ENCODE peak calls at places on chromosomes 6 and 20, in ten cellular contexts. M is IMR-90, R is fibroblast of lung, F is SK-N-SH, N is tibial nerve, G is cardiac muscle cell, C is pancreas, O is adrenal gland, W is ascending aorta, E is heart right ventricle. Z is an unnamed sample.

GRCh38 chr6:16939839-16940238 is 162.0 kb upstream of the STMND1 start:
- DNase-seq in C (no peak), G (no peak), R (no peak), O (no peak), F (no peak), M (no peak), E (no peak), W (no peak), N (no peak), Z (no peak)

GRCh38 chr6:74044417-74045096 is 348.6 kb downstream of the CD109 start:
- DNase-seq in E (peak; percentile 32), M (peak; percentile 57), G (no peak), F (no peak), N (no peak), C (no peak), O (no peak), W (no peak), R (peak; percentile 83), Z (no peak)

GRCh38 chr6:69802995-69803394 is 6.2 kb upstream of the LMBRD1 start:
- DNase-seq in M (no peak), C (no peak), G (no peak), F (no peak), N (no peak), W (no peak), O (no peak), R (no peak), E (no peak), Z (peak; percentile 62)

GRCh38 chr20:37522258-37523011 is 1.4 kb downstream of the NNAT start:
- DNase-seq in N (no peak), O (peak; percentile 77), C (no peak), F (peak; percentile 73), M (peak; percentile 35), W (peak; percentile 61), R (peak; percentile 63), E (peak; percentile 65), G (peak; percentile 56), Z (peak; percentile 56)

GRCh38 chr6:132814716-132815570 is 574 bp downstream of the RPS12 start:
- DNase-seq in W (no peak), N (no peak), G (no peak), R (peak; percentile 20), O (peak; percentile 63), E (peak; percentile 6), M (no peak), F (no peak), C (no peak), Z (no peak)

GRCh38 chr20:20360464-20360863 is 7.4 kb upstream of the INSM1 start:
- DNase-seq in E (peak; percentile 26), F (peak; percentile 79), W (no peak), O (peak; percentile 78), M (peak; percentile 69), G (peak; percentile 65), N (peak; percentile 47), R (peak; percentile 71), C (peak; percentile 59), Z (peak; percentile 83)

GRCh38 chr6:108944058-108944457 is 95.8 kb downstream of the ARMC2 start:
- DNase-seq in G (no peak), R (no peak), M (no peak), W (no peak), N (no peak), C (no peak), F (no peak), O (no peak), E (no peak), Z (no peak)

GRCh38 chr20:35443003-35443402 is 5.0 kb upstream of the GDF5 start:
- DNase-seq in R (peak; percentile 77), G (no peak), F (peak; percentile 57), C (no peak), E (no peak), N (no peak), O (no peak), W (no peak), M (peak; percentile 83), Z (no peak)

GRCh38 chr6:55758156-55758942 is 117.0 kb downstream of the BMP5 start:
- DNase-seq in N (peak; percentile 38), F (no peak), O (no peak), W (no peak), C (no peak), E (no peak), R (peak; percentile 93), G (no peak), M (peak; percentile 91), Z (no peak)

GRCh38 chr6:11938285-11938890 is 73.7 kb upstream of the HIVEP1 start:
- DNase-seq in W (no peak), N (no peak), C (no peak), O (no peak), G (no peak), F (no peak), R (no peak), M (no peak), E (no peak), Z (peak; percentile 87)

GRCh38 chr6:358847-359246 is 32.7 kb upstream of the IRF4 start:
- DNase-seq in G (no peak), O (no peak), W (no peak), R (no peak), M (no peak), C (no peak), N (no peak), F (no peak), E (no peak), Z (no peak)

GRCh38 chr20:44324343-44324742 is 12.5 kb upstream of the R3HDML start:
- DNase-seq in E (no peak), N (no peak), R (no peak), W (no peak), O (no peak), M (no peak), G (no peak), C (no peak), F (no peak), Z (peak; percentile 68)

GRCh38 chr6:29593199-29593598 is 8.3 kb downstream of the OR2H2 start:
- DNase-seq in C (no peak), M (no peak), E (no peak), N (no peak), G (peak; percentile 19), F (no peak), W (no peak), R (no peak), O (no peak), Z (no peak)

GRCh38 chr6:52160468-52161104 is 25.6 kb upstream of the IL17A start:
- DNase-seq in E (no peak), W (no peak), M (no peak), C (no peak), F (no peak), R (no peak), O (no peak), N (no peak), G (no peak), Z (no peak)

GRCh38 chr6:2476376-2476775 is 231.0 kb upstream of the GMDS start:
- DNase-seq in C (no peak), E (no peak), M (no peak), G (no peak), N (no peak), F (no peak), R (peak; percentile 16), W (no peak), O (peak; percentile 37), Z (no peak)

GRCh38 chr6:148329568-148330299 is 12.9 kb upstream of the SASH1 start:
- DNase-seq in W (peak; percentile 19), G (no peak), N (no peak), F (no peak), E (no peak), C (no peak), O (no peak), R (peak; percentile 86), M (peak; percentile 89), Z (no peak)

GRCh38 chr6:40347571-40348011 is 239.6 kb downstream of the LRFN2 start:
- DNase-seq in F (peak; percentile 24), C (no peak), E (no peak), W (peak; percentile 35), M (no peak), R (no peak), N (no peak), G (peak; percentile 59), O (peak; percentile 52), Z (peak; percentile 81)

GRCh38 chr6:46799657-46800056 is 6.5 kb downstream of the MEP1A start:
- DNase-seq in O (no peak), W (no peak), G (no peak), F (no peak), M (no peak), C (no peak), N (no peak), R (no peak), E (no peak), Z (no peak)

DNA sequence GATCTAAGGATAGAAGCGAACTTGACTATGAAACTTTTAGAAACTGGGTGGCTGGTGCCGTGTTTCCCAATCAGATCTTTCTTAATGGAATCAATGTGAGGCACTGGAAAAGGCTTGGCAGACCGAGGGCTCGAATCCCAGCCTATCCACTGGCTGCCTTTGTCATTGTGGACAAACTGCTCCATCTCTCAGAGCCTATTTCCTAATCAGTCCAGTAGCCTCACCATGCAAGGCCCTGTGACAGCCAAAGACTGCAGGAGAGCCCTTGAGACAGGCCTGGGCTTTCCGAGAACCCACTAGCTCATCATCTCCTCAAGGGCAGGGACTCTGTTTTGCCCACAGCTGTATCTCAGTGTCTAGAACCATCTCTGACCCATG is 43.4 kb downstream of the SPDEF start:
- DNase-seq in O (no peak), F (no peak), R (no peak), M (no peak), G (no peak), N (peak; percentile 8), E (no peak), C (peak; percentile 10), W (no peak), Z (peak; percentile 44)
- TF ChIP-seq CTCF in O (no peak), F (no peak), R (no peak), M (no peak), G (no peak), N (no peak), E (no peak), C (no peak), W (no peak), Z (no peak)

GRCh38 chr20:53846640-53847039 is 223.8 kb downstream of the BCAS1 start:
- DNase-seq in C (no peak), G (no peak), F (no peak), R (no peak), O (no peak), M (no peak), W (no peak), E (no peak), N (no peak), Z (no peak)
- H3K4me1 ChIP-seq in C (no peaks in the 10 kb centered on the region), G (peaks cover 7% of the 10 kb centered on the region), F (peaks cover 5% of the 10 kb centered on the region), R (no peaks in the 10 kb centered on the region), O (no peaks in the 10 kb centered on the region), M (no peaks in the 10 kb centered on the region), W (no peaks in the 10 kb centered on the region), E (no peaks in the 10 kb centered on the region), N (no peaks in the 10 kb centered on the region), Z (no peaks in the 10 kb centered on the region)

GRCh38 chr20:21505161-21505809 is 8.6 kb downstream of the NKX2-2 start:
- DNase-seq in F (peak; percentile 85), O (peak; percentile 78), C (peak; percentile 96), M (peak; percentile 22), E (peak; percentile 54), N (peak; percentile 73), W (no peak), G (peak; percentile 84), R (peak; percentile 37), Z (peak; percentile 96)
- TF ChIP-seq CTCF in F (peak; percentile 97), O (peak; percentile 98), C (peak; percentile 91), M (peak; percentile 96), E (peak; percentile 92), N (peak; percentile 92), W (peak; percentile 87), G (peak; percentile 98), R (peak; percentile 98), Z (peak; percentile 99)

DNA sequence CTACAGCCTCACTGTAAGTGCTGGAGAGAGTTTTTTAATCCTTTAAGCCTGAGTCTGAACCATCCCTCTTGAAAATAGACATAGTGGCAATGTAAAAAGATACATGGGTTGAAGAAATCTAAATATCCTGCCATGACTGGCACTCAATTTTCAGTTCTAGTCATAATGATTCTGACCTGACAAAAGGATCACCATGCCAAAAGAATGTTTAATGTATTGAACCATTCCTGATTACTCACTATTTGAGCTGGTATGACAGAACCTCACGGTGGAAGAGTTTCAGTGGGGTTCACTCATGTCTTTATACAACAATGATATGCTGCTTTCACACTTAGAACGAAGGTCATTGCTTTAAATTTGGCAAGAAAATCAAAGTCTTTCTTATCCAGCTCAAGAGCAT is 93.4 kb downstream of the HIVEP2 start:
- DNase-seq in G (no peak), R (no peak), M (peak; percentile 38), W (no peak), F (no peak), N (no peak), C (no peak), O (no peak), E (no peak), Z (no peak)
- H3K4me1 ChIP-seq in G (peaks cover 27% of the 10 kb centered on the region), R (peaks cover 6% of the 10 kb centered on the region), M (peaks cover 9% of the 10 kb centered on the region), W (peaks cover 5% of the 10 kb centered on the region), F (peaks cover 29% of the 10 kb centered on the region), N (no peaks in the 10 kb centered on the region), C (peaks cover 21% of the 10 kb centered on the region), O (peaks cover 46% of the 10 kb centered on the region), E (peaks cover 11% of the 10 kb centered on the region), Z (peaks cover 3% of the 10 kb centered on the region)